ENCODE peak calls at places on chromosomes 12 and 14, in six cellular contexts. S is NCI-H2081, L is mesothelial cell of epicardium, P is Right ventricle myocardium superior, H is mucosa of gallbladder, C is RPMI7951. G is an unnamed sample.

GRCh38 chr12:103586132-103586531 is 941 bp upstream of the STAB2 start:
- DNase-seq in P (no peak), C (no peak), L (no peak), S (no peak), H (no peak), G (no peak)

GRCh38 chr12:19739195-19739776 is 300.0 kb downstream of the AEBP2 start:
- DNase-seq in H (peak; percentile 69), C (peak; percentile 58), P (no peak), S (peak; percentile 63), L (no peak), G (no peak)

GRCh38 chr12:104201238-104202001 is 14.2 kb upstream of the TXNRD1 start:
- DNase-seq in P (no peak), L (no peak), H (peak; percentile 34), C (peak; percentile 60), S (peak; percentile 62), G (no peak)

GRCh38 chr12:60101715-60102114 is 505.9 kb downstream of the SLC16A7 start:
- DNase-seq in C (no peak), S (no peak), P (no peak), L (no peak), H (no peak), G (no peak)

GRCh38 chr12:30599631-30600030 is 96.0 kb downstream of the IPO8 start:
- DNase-seq in L (no peak), S (peak; percentile 58), P (no peak), H (no peak), C (no peak), G (no peak)

GRCh38 chr14:64684091-64684490 is 20.1 kb upstream of the PLEKHG3 start:
- DNase-seq in S (no peak), P (peak; percentile 61), H (no peak), L (no peak), C (no peak), G (no peak)

GRCh38 chr14:52902971-52903385 is 47.9 kb downstream of the FERMT2 start:
- DNase-seq in P (no peak), S (no peak), L (no peak), C (peak; percentile 45), H (no peak), G (no peak)

GRCh38 chr14:65206448-65207096 is 104.3 kb upstream of the MAX start:
- DNase-seq in P (no peak), S (no peak), H (no peak), C (peak; percentile 63), L (no peak), G (no peak)